ENCODE peak calls at places on chromosomes 13 and 19, in eight cellular contexts. L, K, S, C, J, D, T and M are unnamed samples.

GRCh38 chr19:31559494-31559893 is 210.3 kb upstream of the TSHZ3 start:
- DNase-seq in L (no peak), K (no peak), S (no peak), C (no peak), J (no peak), D (no peak), T (no peak), M (no peak)

GRCh38 chr13:64505511-64505910 is 2724.6 kb downstream of the PCDH9 start:
- DNase-seq in L (no peak), K (no peak), S (peak; percentile 70), C (no peak), J (peak; percentile 80), D (no peak), T (no peak), M (no peak)

GRCh38 chr13:44196186-44196751 is 177.4 kb upstream of the SERP2 start:
- DNase-seq in L (no peak), K (no peak), S (no peak), C (no peak), J (no peak), D (no peak), T (no peak), M (peak; percentile 23)

GRCh38 chr13:24203726-24204295 is 43.3 kb downstream of the SPATA13 start:
- DNase-seq in L (no peak), K (no peak), S (peak; percentile 55), C (peak; percentile 31), J (peak; percentile 50), D (no peak), T (no peak), M (peak; percentile 61)

GRCh38 chr19:50493171-50493570 is 16.5 kb upstream of the GARIN5A start:
- DNase-seq in L (no peak), K (no peak), S (no peak), C (no peak), J (no peak), D (no peak), T (no peak), M (no peak)

GRCh38 chr19:1847684-1848398 is 442 bp downstream of the REXO1 start:
- DNase-seq in L (no peak), K (no peak), S (peak; percentile 59), C (no peak), J (peak; percentile 40), D (no peak), T (no peak), M (no peak)

GRCh38 chr13:75870397-75870801 is 234.3 kb downstream of the LMO7 start:
- DNase-seq in L (peak; percentile 5), K (no peak), S (peak; percentile 50), C (peak; percentile 43), J (peak; percentile 20), D (peak; percentile 20), T (no peak), M (no peak)

GRCh38 chr19:56403261-56403660 is 871 bp upstream of the ZNF583 start:
- DNase-seq in L (no peak), K (no peak), S (no peak), C (peak; percentile 13), J (peak; percentile 39), D (no peak), T (no peak), M (no peak)

GRCh38 chr19:52664461-52664860 is 26.3 kb upstream of the ZNF83 start:
- DNase-seq in L (no peak), K (no peak), S (no peak), C (no peak), J (no peak), D (no peak), T (no peak), M (no peak)

GRCh38 chr19:7076151-7076550 is 6.6 kb downstream of the ZNF557 start:
- DNase-seq in L (no peak), K (no peak), S (no peak), C (no peak), J (no peak), D (no peak), T (no peak), M (peak; percentile 1)